ENCODE peak calls at places on chromosomes 7 and 10, in six cellular contexts. One of them, this sample, is unnamed. For H3K4me1 and H3K27me3, the result is how much of the 10 kb centered on the place peaks cover.

GRCh38 chr10:17026686-17027485 is 102.7 kb downstream of the CUBN start:
- DNase-seq in psoas muscle: no peak
- DNase-seq in GM23248: peak
- DNase-seq in gastrocnemius medialis: no peak
- DNase-seq in pancreas: no peak
- DNase-seq in heart left ventricle: no peak
- DNase-seq in this sample: no peak

GRCh38 chr10:100811752-100812750 is 66.7 kb downstream of the PAX2 start:
- DNase-seq in GM23248: no peak
- DNase-seq in pancreas: no peak
- DNase-seq in gastrocnemius medialis: no peak
- DNase-seq in psoas muscle: no peak
- DNase-seq in heart left ventricle: no peak
- DNase-seq in this sample: no peak

GRCh38 chr7:2109251-2109935 is 123.4 kb downstream of the MAD1L1 start:
- DNase-seq in pancreas: no peak
- DNase-seq in gastrocnemius medialis: no peak
- DNase-seq in GM23248: no peak
- DNase-seq in psoas muscle: no peak
- DNase-seq in heart left ventricle: no peak
- DNase-seq in this sample: no peak

GRCh38 chr10:33660329-33660728 is 325.9 kb upstream of the NRP1 start:
- DNase-seq in heart left ventricle: no peak
- DNase-seq in pancreas: no peak
- DNase-seq in gastrocnemius medialis: no peak
- DNase-seq in GM23248: no peak
- DNase-seq in psoas muscle: no peak
- DNase-seq in this sample: no peak

GRCh38 chr7:140067052-140067451 is 4.3 kb upstream of the PARP12 start:
- DNase-seq in heart left ventricle: no peak
- DNase-seq in gastrocnemius medialis: no peak
- DNase-seq in GM23248: no peak
- DNase-seq in pancreas: no peak
- DNase-seq in psoas muscle: no peak
- DNase-seq in this sample: no peak

GRCh38 chr10:121302541-121303180 is 295.6 kb downstream of the FGFR2 start:
- DNase-seq in gastrocnemius medialis: no peak
- DNase-seq in GM23248: no peak
- DNase-seq in heart left ventricle: no peak
- DNase-seq in pancreas: no peak
- DNase-seq in psoas muscle: no peak
- DNase-seq in this sample: no peak

GRCh38 chr10:129505500-129506075 is 38.5 kb downstream of the MGMT start:
- DNase-seq in psoas muscle: no peak
- DNase-seq in pancreas: no peak
- DNase-seq in heart left ventricle: no peak
- DNase-seq in GM23248: no peak
- DNase-seq in gastrocnemius medialis: no peak
- DNase-seq in this sample: no peak

GRCh38 chr10:75269605-75270004 is 33.8 kb upstream of the COMTD1 start:
- DNase-seq in pancreas: no peak
- DNase-seq in gastrocnemius medialis: no peak
- DNase-seq in psoas muscle: no peak
- DNase-seq in GM23248: no peak
- DNase-seq in heart left ventricle: no peak
- DNase-seq in this sample: no peak

GRCh38 chr10:120456626-120457430 is at the start of gene PLPP4:
- DNase-seq in heart left ventricle: no peak
- DNase-seq in GM23248: peak
- DNase-seq in gastrocnemius medialis: no peak
- DNase-seq in psoas muscle: no peak
- DNase-seq in pancreas: peak
- DNase-seq in this sample: peak

GRCh38 chr7:114414151-114415053 is at the start of gene FOXP2:
- DNase-seq in pancreas: no peak
- DNase-seq in psoas muscle: no peak
- DNase-seq in heart left ventricle: no peak
- DNase-seq in GM23248: peak
- DNase-seq in gastrocnemius medialis: no peak
- DNase-seq in this sample: no peak

GRCh38 chr7:137667633-137668387 is 179.0 kb downstream of the DGKI start:
- DNase-seq in pancreas: no peak
- DNase-seq in psoas muscle: no peak
- DNase-seq in gastrocnemius medialis: no peak
- DNase-seq in GM23248: peak
- DNase-seq in heart left ventricle: no peak
- DNase-seq in this sample: no peak

GRCh38 chr10:59243611-59244195 is 67.3 kb downstream of the PHYHIPL start:
- DNase-seq in heart left ventricle: no peak
- DNase-seq in pancreas: no peak
- DNase-seq in psoas muscle: no peak
- DNase-seq in gastrocnemius medialis: no peak
- DNase-seq in GM23248: no peak
- DNase-seq in this sample: no peak

GRCh38 chr10:95457319-95457886 is 103.8 kb downstream of the SORBS1 start:
- DNase-seq in heart left ventricle: no peak
- DNase-seq in GM23248: no peak
- DNase-seq in gastrocnemius medialis: no peak
- DNase-seq in psoas muscle: no peak
- DNase-seq in pancreas: no peak
- DNase-seq in this sample: no peak

GRCh38 chr7:137342751-137343482 is 616 bp downstream of the PTN start:
- DNase-seq in heart left ventricle: no peak
- DNase-seq in GM23248: peak
- DNase-seq in pancreas: no peak
- DNase-seq in gastrocnemius medialis: no peak
- DNase-seq in psoas muscle: no peak
- DNase-seq in this sample: no peak

GRCh38 chr10:129760003-129760315 is 204.1 kb downstream of the EBF3 start:
- DNase-seq in heart left ventricle: peak
- DNase-seq in gastrocnemius medialis: no peak
- DNase-seq in psoas muscle: no peak
- DNase-seq in pancreas: no peak
- DNase-seq in GM23248: no peak
- DNase-seq in this sample: peak

GRCh38 chr7:54904130-54904529 is 114.7 kb upstream of the EGFR start:
- DNase-seq in gastrocnemius medialis: no peak
- DNase-seq in heart left ventricle: no peak
- DNase-seq in GM23248: peak
- DNase-seq in psoas muscle: no peak
- DNase-seq in pancreas: no peak
- DNase-seq in this sample: no peak

GRCh38 chr10:20797290-20797689 is 99.8 kb downstream of the NEBL start:
- DNase-seq in psoas muscle: no peak
- DNase-seq in gastrocnemius medialis: no peak
- DNase-seq in pancreas: no peak
- DNase-seq in GM23248: no peak
- DNase-seq in heart left ventricle: no peak
- DNase-seq in this sample: no peak

GRCh38 chr7:73746378-73746777 is 7.8 kb upstream of the ABHD11 start:
- DNase-seq in gastrocnemius medialis: no peak
- DNase-seq in GM23248: no peak
- DNase-seq in heart left ventricle: no peak
- DNase-seq in psoas muscle: no peak
- DNase-seq in pancreas: peak
- DNase-seq in this sample: no peak

GRCh38 chr10:115948415-115948814 is 324.6 kb downstream of the GFRA1 start:
- DNase-seq in heart left ventricle: no peak
- DNase-seq in GM23248: peak
- DNase-seq in gastrocnemius medialis: no peak
- DNase-seq in psoas muscle: no peak
- DNase-seq in pancreas: no peak
- DNase-seq in this sample: no peak

GRCh38 chr10:34670101-34670500 is 145.0 kb downstream of the PARD3 start:
- DNase-seq in heart left ventricle: no peak
- DNase-seq in psoas muscle: no peak
- DNase-seq in pancreas: no peak
- DNase-seq in gastrocnemius medialis: peak
- DNase-seq in GM23248: no peak
- DNase-seq in this sample: no peak

GRCh38 chr10:16509996-16510395 is 11.7 kb downstream of the C1QL3 start:
- DNase-seq in GM23248: peak
- DNase-seq in gastrocnemius medialis: no peak
- DNase-seq in psoas muscle: no peak
- DNase-seq in pancreas: no peak
- DNase-seq in heart left ventricle: no peak
- DNase-seq in this sample: no peak

GRCh38 chr7:38186593-38187314 is 8.7 kb downstream of the STARD3NL start:
- DNase-seq in psoas muscle: no peak
- DNase-seq in GM23248: peak
- DNase-seq in pancreas: no peak
- DNase-seq in heart left ventricle: no peak
- DNase-seq in gastrocnemius medialis: no peak
- DNase-seq in this sample: peak

GRCh38 chr10:15314482-15315070 is 56.5 kb downstream of the FAM171A1 start:
- DNase-seq in psoas muscle: no peak
- DNase-seq in GM23248: no peak
- DNase-seq in gastrocnemius medialis: no peak
- DNase-seq in pancreas: no peak
- DNase-seq in heart left ventricle: no peak
- DNase-seq in this sample: no peak

GRCh38 chr7:116809636-116810266 is 52.6 kb upstream of the CAPZA2 start:
- DNase-seq in heart left ventricle: no peak
- DNase-seq in pancreas: no peak
- DNase-seq in gastrocnemius medialis: no peak
- DNase-seq in psoas muscle: no peak
- DNase-seq in GM23248: peak
- DNase-seq in this sample: no peak

GRCh38 chr7:114819629-114820362 is 102.1 kb upstream of the MDFIC start:
- DNase-seq in pancreas: no peak
- DNase-seq in gastrocnemius medialis: peak
- DNase-seq in psoas muscle: no peak
- DNase-seq in GM23248: peak
- DNase-seq in heart left ventricle: no peak
- DNase-seq in this sample: no peak

GRCh38 chr7:134724606-134725005 is 54.8 kb upstream of the CALD1 start:
- DNase-seq in psoas muscle: no peak
- DNase-seq in heart left ventricle: no peak
- DNase-seq in pancreas: no peak
- DNase-seq in gastrocnemius medialis: no peak
- DNase-seq in GM23248: peak
- DNase-seq in this sample: no peak

GRCh38 chr10:84333864-84334451 is 5.6 kb downstream of the CCSER2 start:
- DNase-seq in heart left ventricle: no peak
- DNase-seq in gastrocnemius medialis: no peak
- DNase-seq in GM23248: peak
- DNase-seq in pancreas: no peak
- DNase-seq in psoas muscle: no peak
- DNase-seq in this sample: no peak

GRCh38 chr7:34842782-34843181 is 184.8 kb downstream of the NPSR1 start:
- DNase-seq in gastrocnemius medialis: no peak
- DNase-seq in GM23248: peak
- DNase-seq in heart left ventricle: no peak
- DNase-seq in psoas muscle: no peak
- DNase-seq in pancreas: no peak
- DNase-seq in this sample: no peak

GRCh38 chr7:135789431-135789830 is 40.8 kb upstream of the FAM180A start:
- DNase-seq in pancreas: no peak
- DNase-seq in heart left ventricle: no peak
- DNase-seq in GM23248: no peak
- DNase-seq in psoas muscle: no peak
- DNase-seq in gastrocnemius medialis: no peak
- DNase-seq in this sample: no peak

GRCh38 chr7:100546868-100547800 is 8.1 kb downstream of the AGFG2 start:
- DNase-seq in GM23248: no peak
- DNase-seq in gastrocnemius medialis: no peak
- DNase-seq in psoas muscle: no peak
- DNase-seq in pancreas: no peak
- DNase-seq in heart left ventricle: no peak
- DNase-seq in this sample: no peak
- H3K4me1 ChIP-seq in GM23248: under half
- H3K4me1 ChIP-seq in gastrocnemius medialis: under half
- H3K4me1 ChIP-seq in psoas muscle: under half
- H3K4me1 ChIP-seq in pancreas: half or more
- H3K4me1 ChIP-seq in heart left ventricle: under half
- H3K4me1 ChIP-seq in this sample: under half

DNA sequence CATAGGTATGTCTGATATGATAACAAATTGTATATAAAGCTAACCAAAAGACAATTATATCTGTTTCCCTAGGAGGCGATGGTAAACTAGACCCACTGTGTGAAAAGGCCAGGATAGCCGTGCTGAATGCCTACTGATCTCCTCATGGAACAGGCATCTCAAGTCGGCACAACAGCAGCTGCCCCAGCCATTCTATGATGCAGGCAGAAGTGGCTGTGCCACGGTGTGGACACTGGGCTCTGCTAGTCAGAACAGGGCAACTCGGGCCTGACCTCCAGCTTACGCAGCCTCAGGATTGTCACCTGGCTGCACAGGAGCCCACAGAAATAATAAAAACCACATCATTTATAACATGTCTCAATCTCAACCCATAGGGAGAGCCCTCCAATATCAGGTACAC is 15.0 kb downstream of the C10orf53 start:
- DNase-seq in pancreas: no peak
- DNase-seq in gastrocnemius medialis: no peak
- DNase-seq in psoas muscle: no peak
- DNase-seq in GM23248: no peak
- DNase-seq in heart left ventricle: no peak
- DNase-seq in this sample: no peak
- H3K27me3 ChIP-seq in pancreas: under half
- H3K27me3 ChIP-seq in gastrocnemius medialis: under half
- H3K27me3 ChIP-seq in psoas muscle: under half
- H3K27me3 ChIP-seq in GM23248: half or more
- H3K27me3 ChIP-seq in heart left ventricle: under half
- H3K27me3 ChIP-seq in this sample: under half

GRCh38 chr7:159015081-159015893 is 129.4 kb downstream of the VIPR2 start:
- DNase-seq in GM23248: peak
- DNase-seq in psoas muscle: peak
- DNase-seq in heart left ventricle: peak
- DNase-seq in gastrocnemius medialis: peak
- DNase-seq in pancreas: peak
- DNase-seq in this sample: peak

GRCh38 chr7:159014297-159015062 is 130.2 kb downstream of the VIPR2 start:
- DNase-seq in pancreas: peak
- DNase-seq in psoas muscle: no peak
- DNase-seq in gastrocnemius medialis: no peak
- DNase-seq in heart left ventricle: no peak
- DNase-seq in GM23248: no peak
- DNase-seq in this sample: no peak

GRCh38 chr7:159012353-159013069 is 132.2 kb downstream of the VIPR2 start:
- DNase-seq in gastrocnemius medialis: peak
- DNase-seq in heart left ventricle: peak
- DNase-seq in GM23248: peak
- DNase-seq in psoas muscle: peak
- DNase-seq in pancreas: peak
- DNase-seq in this sample: peak

GRCh38 chr7:159013181-159013690 is 131.4 kb downstream of the VIPR2 start:
- DNase-seq in GM23248: no peak
- DNase-seq in pancreas: peak
- DNase-seq in heart left ventricle: no peak
- DNase-seq in gastrocnemius medialis: no peak
- DNase-seq in psoas muscle: no peak
- DNase-seq in this sample: no peak

GRCh38 chr7:159013825-159014289 is 130.8 kb downstream of the VIPR2 start:
- DNase-seq in pancreas: peak
- DNase-seq in GM23248: no peak
- DNase-seq in psoas muscle: no peak
- DNase-seq in heart left ventricle: no peak
- DNase-seq in gastrocnemius medialis: no peak
- DNase-seq in this sample: no peak
- H3K4me1 ChIP-seq in pancreas: under half
- H3K4me1 ChIP-seq in GM23248: under half
- H3K4me1 ChIP-seq in psoas muscle: under half
- H3K4me1 ChIP-seq in heart left ventricle: under half
- H3K4me1 ChIP-seq in gastrocnemius medialis: under half
- H3K4me1 ChIP-seq in this sample: under half

GRCh38 chr7:157770716-157771320 is 434.0 kb downstream of the DNAJB6 start:
- DNase-seq in psoas muscle: no peak
- DNase-seq in pancreas: no peak
- DNase-seq in heart left ventricle: no peak
- DNase-seq in gastrocnemius medialis: no peak
- DNase-seq in GM23248: no peak
- DNase-seq in this sample: peak
- H3K27me3 ChIP-seq in psoas muscle: under half
- H3K27me3 ChIP-seq in pancreas: under half
- H3K27me3 ChIP-seq in heart left ventricle: under half
- H3K27me3 ChIP-seq in gastrocnemius medialis: under half
- H3K27me3 ChIP-seq in GM23248: under half
- H3K27me3 ChIP-seq in this sample: under half

This sample was measured in right cardiac atrium.